ENCODE peak calls at places on chromosomes 1 and 21, in ten cellular contexts. One of them, this sample, is unnamed.

GRCh38 chr1:227869851-227870305 is 54.4 kb downstream of the PRSS38 start:
- DNase-seq in uterus: no peak
- DNase-seq in activated CD4-positive, alpha-beta T cell treated with anti-CD3 and anti-CD28 coated beads, Interleukin-2, amount 50 U/mL, for 48 hours: no peak
- DNase-seq in substantia nigra: no peak
- DNase-seq in effector memory CD8-positive, alpha-beta T cell: no peak
- DNase-seq in AG08396: no peak
- DNase-seq in upper lobe of left lung: peak; percentile 6
- DNase-seq in ACHN: no peak
- DNase-seq in GM10248: no peak
- DNase-seq in hypothalamus: no peak
- DNase-seq in this sample: no peak

GRCh38 chr1:36865080-36865900 is 169.0 kb downstream of the GRIK3 start:
- DNase-seq in ACHN: no peak
- DNase-seq in uterus: no peak
- DNase-seq in upper lobe of left lung: no peak
- DNase-seq in AG08396: no peak
- DNase-seq in effector memory CD8-positive, alpha-beta T cell: no peak
- DNase-seq in hypothalamus: no peak
- DNase-seq in GM10248: no peak
- DNase-seq in activated CD4-positive, alpha-beta T cell treated with anti-CD3 and anti-CD28 coated beads, Interleukin-2, amount 50 U/mL, for 48 hours: no peak
- DNase-seq in substantia nigra: no peak
- DNase-seq in this sample: no peak

GRCh38 chr1:89274431-89274857 is 1.8 kb upstream of the GBP5 start:
- DNase-seq in hypothalamus: no peak
- DNase-seq in uterus: no peak
- DNase-seq in AG08396: peak; percentile 47
- DNase-seq in substantia nigra: no peak
- DNase-seq in effector memory CD8-positive, alpha-beta T cell: no peak
- DNase-seq in activated CD4-positive, alpha-beta T cell treated with anti-CD3 and anti-CD28 coated beads, Interleukin-2, amount 50 U/mL, for 48 hours: no peak
- DNase-seq in ACHN: no peak
- DNase-seq in upper lobe of left lung: no peak
- DNase-seq in GM10248: no peak
- DNase-seq in this sample: peak; percentile 48

GRCh38 chr1:47521034-47521871 is 83.4 kb downstream of the FOXD2 start:
- DNase-seq in upper lobe of left lung: no peak
- DNase-seq in uterus: no peak
- DNase-seq in ACHN: no peak
- DNase-seq in AG08396: no peak
- DNase-seq in hypothalamus: no peak
- DNase-seq in substantia nigra: no peak
- DNase-seq in effector memory CD8-positive, alpha-beta T cell: no peak
- DNase-seq in GM10248: no peak
- DNase-seq in activated CD4-positive, alpha-beta T cell treated with anti-CD3 and anti-CD28 coated beads, Interleukin-2, amount 50 U/mL, for 48 hours: no peak
- DNase-seq in this sample: no peak

GRCh38 chr1:145751491-145752021 is 32.3 kb downstream of the CD160 start:
- DNase-seq in GM10248: no peak
- DNase-seq in AG08396: peak; percentile 65
- DNase-seq in effector memory CD8-positive, alpha-beta T cell: no peak
- DNase-seq in substantia nigra: no peak
- DNase-seq in upper lobe of left lung: no peak
- DNase-seq in ACHN: peak; percentile 14
- DNase-seq in activated CD4-positive, alpha-beta T cell treated with anti-CD3 and anti-CD28 coated beads, Interleukin-2, amount 50 U/mL, for 48 hours: no peak
- DNase-seq in uterus: no peak
- DNase-seq in hypothalamus: no peak
- DNase-seq in this sample: no peak

GRCh38 chr1:203601717-203602309 is 24.8 kb upstream of the ATP2B4 start:
- DNase-seq in GM10248: no peak
- DNase-seq in substantia nigra: no peak
- DNase-seq in AG08396: no peak
- DNase-seq in hypothalamus: no peak
- DNase-seq in effector memory CD8-positive, alpha-beta T cell: no peak
- DNase-seq in ACHN: no peak
- DNase-seq in activated CD4-positive, alpha-beta T cell treated with anti-CD3 and anti-CD28 coated beads, Interleukin-2, amount 50 U/mL, for 48 hours: no peak
- DNase-seq in uterus: no peak
- DNase-seq in upper lobe of left lung: no peak
- DNase-seq in this sample: no peak

GRCh38 chr1:219459321-219460105 is 153.4 kb downstream of the ZC3H11B start:
- DNase-seq in uterus: no peak
- DNase-seq in effector memory CD8-positive, alpha-beta T cell: no peak
- DNase-seq in activated CD4-positive, alpha-beta T cell treated with anti-CD3 and anti-CD28 coated beads, Interleukin-2, amount 50 U/mL, for 48 hours: no peak
- DNase-seq in upper lobe of left lung: no peak
- DNase-seq in substantia nigra: no peak
- DNase-seq in AG08396: no peak
- DNase-seq in hypothalamus: no peak
- DNase-seq in GM10248: no peak
- DNase-seq in ACHN: no peak
- DNase-seq in this sample: no peak

GRCh38 chr1:34781071-34781843 is at the start of gene GJB3:
- DNase-seq in AG08396: peak; percentile 58
- DNase-seq in GM10248: no peak
- DNase-seq in substantia nigra: no peak
- DNase-seq in hypothalamus: no peak
- DNase-seq in uterus: no peak
- DNase-seq in ACHN: peak; percentile 1
- DNase-seq in effector memory CD8-positive, alpha-beta T cell: no peak
- DNase-seq in activated CD4-positive, alpha-beta T cell treated with anti-CD3 and anti-CD28 coated beads, Interleukin-2, amount 50 U/mL, for 48 hours: peak; percentile 20
- DNase-seq in upper lobe of left lung: peak; percentile 87
- DNase-seq in this sample: no peak

GRCh38 chr1:162091681-162092524 is 22.4 kb downstream of the NOS1AP start:
- DNase-seq in uterus: no peak
- DNase-seq in AG08396: no peak
- DNase-seq in upper lobe of left lung: no peak
- DNase-seq in GM10248: no peak
- DNase-seq in ACHN: no peak
- DNase-seq in substantia nigra: no peak
- DNase-seq in hypothalamus: no peak
- DNase-seq in effector memory CD8-positive, alpha-beta T cell: no peak
- DNase-seq in activated CD4-positive, alpha-beta T cell treated with anti-CD3 and anti-CD28 coated beads, Interleukin-2, amount 50 U/mL, for 48 hours: no peak
- DNase-seq in this sample: no peak

GRCh38 chr1:29084196-29084521 is 39.5 kb downstream of the TMEM200B start:
- DNase-seq in hypothalamus: no peak
- DNase-seq in upper lobe of left lung: no peak
- DNase-seq in substantia nigra: no peak
- DNase-seq in activated CD4-positive, alpha-beta T cell treated with anti-CD3 and anti-CD28 coated beads, Interleukin-2, amount 50 U/mL, for 48 hours: no peak
- DNase-seq in AG08396: no peak
- DNase-seq in ACHN: no peak
- DNase-seq in effector memory CD8-positive, alpha-beta T cell: no peak
- DNase-seq in uterus: no peak
- DNase-seq in GM10248: no peak
- DNase-seq in this sample: no peak

GRCh38 chr21:45049725-45050359 is 24.5 kb upstream of the ADARB1 start:
- DNase-seq in activated CD4-positive, alpha-beta T cell treated with anti-CD3 and anti-CD28 coated beads, Interleukin-2, amount 50 U/mL, for 48 hours: no peak
- DNase-seq in ACHN: no peak
- DNase-seq in effector memory CD8-positive, alpha-beta T cell: no peak
- DNase-seq in uterus: no peak
- DNase-seq in hypothalamus: no peak
- DNase-seq in AG08396: no peak
- DNase-seq in substantia nigra: no peak
- DNase-seq in GM10248: no peak
- DNase-seq in upper lobe of left lung: no peak
- DNase-seq in this sample: no peak

GRCh38 chr1:66048011-66048410 is 255.3 kb downstream of the PDE4B start:
- DNase-seq in activated CD4-positive, alpha-beta T cell treated with anti-CD3 and anti-CD28 coated beads, Interleukin-2, amount 50 U/mL, for 48 hours: no peak
- DNase-seq in GM10248: no peak
- DNase-seq in uterus: no peak
- DNase-seq in substantia nigra: no peak
- DNase-seq in hypothalamus: no peak
- DNase-seq in effector memory CD8-positive, alpha-beta T cell: no peak
- DNase-seq in AG08396: no peak
- DNase-seq in ACHN: no peak
- DNase-seq in upper lobe of left lung: no peak
- DNase-seq in this sample: no peak

GRCh38 chr1:15355968-15356621 is 53.6 kb upstream of the EFHD2 start:
- DNase-seq in uterus: no peak
- DNase-seq in ACHN: peak; percentile 95
- DNase-seq in effector memory CD8-positive, alpha-beta T cell: no peak
- DNase-seq in GM10248: no peak
- DNase-seq in activated CD4-positive, alpha-beta T cell treated with anti-CD3 and anti-CD28 coated beads, Interleukin-2, amount 50 U/mL, for 48 hours: peak; percentile 13
- DNase-seq in substantia nigra: no peak
- DNase-seq in upper lobe of left lung: no peak
- DNase-seq in hypothalamus: no peak
- DNase-seq in AG08396: no peak
- DNase-seq in this sample: peak; percentile 84

GRCh38 chr1:233409540-233409939 is 82.0 kb downstream of the MAP3K21 start:
- DNase-seq in uterus: no peak
- DNase-seq in hypothalamus: no peak
- DNase-seq in upper lobe of left lung: no peak
- DNase-seq in ACHN: no peak
- DNase-seq in AG08396: no peak
- DNase-seq in activated CD4-positive, alpha-beta T cell treated with anti-CD3 and anti-CD28 coated beads, Interleukin-2, amount 50 U/mL, for 48 hours: no peak
- DNase-seq in effector memory CD8-positive, alpha-beta T cell: no peak
- DNase-seq in GM10248: no peak
- DNase-seq in substantia nigra: no peak
- DNase-seq in this sample: no peak

GRCh38 chr1:115757286-115757810 is 11.2 kb downstream of the CASQ2 start:
- DNase-seq in activated CD4-positive, alpha-beta T cell treated with anti-CD3 and anti-CD28 coated beads, Interleukin-2, amount 50 U/mL, for 48 hours: no peak
- DNase-seq in uterus: no peak
- DNase-seq in AG08396: no peak
- DNase-seq in upper lobe of left lung: no peak
- DNase-seq in substantia nigra: no peak
- DNase-seq in effector memory CD8-positive, alpha-beta T cell: no peak
- DNase-seq in ACHN: no peak
- DNase-seq in GM10248: no peak
- DNase-seq in hypothalamus: no peak
- DNase-seq in this sample: no peak

GRCh38 chr1:234409328-234409727 is 36.1 kb downstream of the COA6 start:
- DNase-seq in GM10248: no peak
- DNase-seq in upper lobe of left lung: no peak
- DNase-seq in activated CD4-positive, alpha-beta T cell treated with anti-CD3 and anti-CD28 coated beads, Interleukin-2, amount 50 U/mL, for 48 hours: no peak
- DNase-seq in substantia nigra: no peak
- DNase-seq in ACHN: peak; percentile 7
- DNase-seq in AG08396: no peak
- DNase-seq in effector memory CD8-positive, alpha-beta T cell: no peak
- DNase-seq in hypothalamus: no peak
- DNase-seq in uterus: no peak
- DNase-seq in this sample: no peak

GRCh38 chr1:173870252-173871075 is 2.3 kb downstream of the ZBTB37 start:
- DNase-seq in upper lobe of left lung: no peak
- DNase-seq in effector memory CD8-positive, alpha-beta T cell: peak; percentile 35
- DNase-seq in uterus: no peak
- DNase-seq in hypothalamus: peak; percentile 14
- DNase-seq in GM10248: peak; percentile 32
- DNase-seq in ACHN: no peak
- DNase-seq in activated CD4-positive, alpha-beta T cell treated with anti-CD3 and anti-CD28 coated beads, Interleukin-2, amount 50 U/mL, for 48 hours: peak; percentile 53
- DNase-seq in AG08396: no peak
- DNase-seq in substantia nigra: peak; percentile 8
- DNase-seq in this sample: no peak

GRCh38 chr1:151653397-151653796 is 41.5 kb downstream of the SNX27 start:
- DNase-seq in upper lobe of left lung: no peak
- DNase-seq in GM10248: no peak
- DNase-seq in effector memory CD8-positive, alpha-beta T cell: no peak
- DNase-seq in substantia nigra: no peak
- DNase-seq in uterus: no peak
- DNase-seq in ACHN: no peak
- DNase-seq in activated CD4-positive, alpha-beta T cell treated with anti-CD3 and anti-CD28 coated beads, Interleukin-2, amount 50 U/mL, for 48 hours: no peak
- DNase-seq in AG08396: no peak
- DNase-seq in hypothalamus: no peak
- DNase-seq in this sample: no peak

GRCh38 chr1:224259986-224260385 is 70.0 kb downstream of the NVL start:
- DNase-seq in activated CD4-positive, alpha-beta T cell treated with anti-CD3 and anti-CD28 coated beads, Interleukin-2, amount 50 U/mL, for 48 hours: no peak
- DNase-seq in AG08396: no peak
- DNase-seq in upper lobe of left lung: no peak
- DNase-seq in hypothalamus: no peak
- DNase-seq in GM10248: no peak
- DNase-seq in ACHN: no peak
- DNase-seq in substantia nigra: no peak
- DNase-seq in uterus: no peak
- DNase-seq in effector memory CD8-positive, alpha-beta T cell: no peak
- DNase-seq in this sample: no peak

This sample was measured in epithelial cell of proximal tubule.